ENCODE peak calls at places on chromosomes 12 and 14, in six cellular contexts. One of them, this sample, is unnamed.

GRCh38 chr12:93857917-93858513 is 180.8 kb downstream of the CRADD start:
- DNase-seq in RWPE1: no peak
- DNase-seq in mesendoderm: no peak
- DNase-seq in CD4-positive, CD25-positive, alpha-beta regulatory T cell: no peak
- DNase-seq in dorsolateral prefrontal cortex: no peak
- DNase-seq in tibial artery: no peak
- DNase-seq in this sample: no peak

GRCh38 chr14:68306934-68307758 is 485.7 kb downstream of the ZFP36L1 start:
- DNase-seq in mesendoderm: no peak
- DNase-seq in dorsolateral prefrontal cortex: no peak
- DNase-seq in RWPE1: no peak
- DNase-seq in CD4-positive, CD25-positive, alpha-beta regulatory T cell: no peak
- DNase-seq in tibial artery: no peak
- DNase-seq in this sample: no peak

GRCh38 chr14:68695326-68695768 is 97.5 kb downstream of the ZFP36L1 start:
- DNase-seq in CD4-positive, CD25-positive, alpha-beta regulatory T cell: no peak
- DNase-seq in tibial artery: peak
- DNase-seq in dorsolateral prefrontal cortex: no peak
- DNase-seq in RWPE1: peak
- DNase-seq in mesendoderm: no peak
- DNase-seq in this sample: no peak

GRCh38 chr12:8544295-8544694 is 3.6 kb upstream of the CLEC4E start:
- DNase-seq in CD4-positive, CD25-positive, alpha-beta regulatory T cell: peak
- DNase-seq in mesendoderm: peak
- DNase-seq in dorsolateral prefrontal cortex: peak
- DNase-seq in tibial artery: peak
- DNase-seq in RWPE1: peak
- DNase-seq in this sample: peak

GRCh38 chr12:57233357-57234232 is 4.1 kb downstream of the SHMT2 start:
- DNase-seq in dorsolateral prefrontal cortex: no peak
- DNase-seq in tibial artery: no peak
- DNase-seq in mesendoderm: no peak
- DNase-seq in CD4-positive, CD25-positive, alpha-beta regulatory T cell: no peak
- DNase-seq in RWPE1: no peak
- DNase-seq in this sample: no peak

GRCh38 chr14:61376314-61376713 is 54.9 kb downstream of the PRKCH start:
- DNase-seq in dorsolateral prefrontal cortex: no peak
- DNase-seq in RWPE1: no peak
- DNase-seq in CD4-positive, CD25-positive, alpha-beta regulatory T cell: no peak
- DNase-seq in tibial artery: no peak
- DNase-seq in mesendoderm: no peak
- DNase-seq in this sample: no peak

GRCh38 chr14:20413785-20414117 is 450 bp upstream of the TEP1 start:
- DNase-seq in dorsolateral prefrontal cortex: no peak
- DNase-seq in tibial artery: no peak
- DNase-seq in CD4-positive, CD25-positive, alpha-beta regulatory T cell: no peak
- DNase-seq in RWPE1: peak
- DNase-seq in mesendoderm: peak
- DNase-seq in this sample: no peak

GRCh38 chr12:94535614-94535932 is 75.9 kb upstream of the CEP83 start:
- DNase-seq in tibial artery: no peak
- DNase-seq in dorsolateral prefrontal cortex: no peak
- DNase-seq in RWPE1: no peak
- DNase-seq in mesendoderm: no peak
- DNase-seq in CD4-positive, CD25-positive, alpha-beta regulatory T cell: no peak
- DNase-seq in this sample: no peak

GRCh38 chr12:117685115-117685926 is 283.5 kb downstream of the KSR2 start:
- DNase-seq in mesendoderm: peak
- DNase-seq in tibial artery: peak
- DNase-seq in RWPE1: peak
- DNase-seq in CD4-positive, CD25-positive, alpha-beta regulatory T cell: no peak
- DNase-seq in dorsolateral prefrontal cortex: no peak
- DNase-seq in this sample: no peak

GRCh38 chr14:83260751-83261150 is 1727.1 kb upstream of the SEL1L start:
- DNase-seq in mesendoderm: no peak
- DNase-seq in RWPE1: no peak
- DNase-seq in CD4-positive, CD25-positive, alpha-beta regulatory T cell: no peak
- DNase-seq in tibial artery: no peak
- DNase-seq in dorsolateral prefrontal cortex: no peak
- DNase-seq in this sample: no peak

GRCh38 chr14:24843999-24844398 is 205.9 kb downstream of the STXBP6 start:
- DNase-seq in tibial artery: no peak
- DNase-seq in mesendoderm: no peak
- DNase-seq in CD4-positive, CD25-positive, alpha-beta regulatory T cell: no peak
- DNase-seq in RWPE1: no peak
- DNase-seq in dorsolateral prefrontal cortex: no peak
- DNase-seq in this sample: no peak

GRCh38 chr14:38964630-38965029 is 138.4 kb downstream of the SEC23A start:
- DNase-seq in tibial artery: no peak
- DNase-seq in mesendoderm: peak
- DNase-seq in CD4-positive, CD25-positive, alpha-beta regulatory T cell: no peak
- DNase-seq in RWPE1: no peak
- DNase-seq in dorsolateral prefrontal cortex: no peak
- DNase-seq in this sample: no peak

GRCh38 chr14:30610719-30611388 is 11.3 kb upstream of the SCFD1 start:
- DNase-seq in RWPE1: peak
- DNase-seq in mesendoderm: peak
- DNase-seq in tibial artery: no peak
- DNase-seq in dorsolateral prefrontal cortex: no peak
- DNase-seq in CD4-positive, CD25-positive, alpha-beta regulatory T cell: no peak
- DNase-seq in this sample: peak

GRCh38 chr12:45615268-45615667 is 114.2 kb upstream of the ARID2 start:
- DNase-seq in mesendoderm: no peak
- DNase-seq in dorsolateral prefrontal cortex: no peak
- DNase-seq in CD4-positive, CD25-positive, alpha-beta regulatory T cell: no peak
- DNase-seq in RWPE1: peak
- DNase-seq in tibial artery: no peak
- DNase-seq in this sample: no peak

GRCh38 chr14:24481622-24482324 is 26.3 kb downstream of the CMA1 start:
- DNase-seq in dorsolateral prefrontal cortex: no peak
- DNase-seq in RWPE1: peak
- DNase-seq in CD4-positive, CD25-positive, alpha-beta regulatory T cell: peak
- DNase-seq in tibial artery: no peak
- DNase-seq in mesendoderm: peak
- DNase-seq in this sample: no peak

GRCh38 chr12:127539499-127539898 is 727.5 kb upstream of the TMEM132C start:
- DNase-seq in RWPE1: no peak
- DNase-seq in tibial artery: no peak
- DNase-seq in CD4-positive, CD25-positive, alpha-beta regulatory T cell: no peak
- DNase-seq in mesendoderm: no peak
- DNase-seq in dorsolateral prefrontal cortex: no peak
- DNase-seq in this sample: no peak

GRCh38 chr12:87827638-87828264 is 201.4 kb downstream of the C12orf50 start:
- DNase-seq in mesendoderm: peak
- DNase-seq in RWPE1: peak
- DNase-seq in dorsolateral prefrontal cortex: no peak
- DNase-seq in tibial artery: no peak
- DNase-seq in CD4-positive, CD25-positive, alpha-beta regulatory T cell: no peak
- DNase-seq in this sample: no peak

GRCh38 chr12:84497819-84498218 is 414.8 kb downstream of the SLC6A15 start:
- DNase-seq in dorsolateral prefrontal cortex: no peak
- DNase-seq in CD4-positive, CD25-positive, alpha-beta regulatory T cell: no peak
- DNase-seq in tibial artery: no peak
- DNase-seq in mesendoderm: peak
- DNase-seq in RWPE1: no peak
- DNase-seq in this sample: no peak

GRCh38 chr12:123491056-123491455 is 33.1 kb downstream of the SNRNP35 start:
- DNase-seq in dorsolateral prefrontal cortex: no peak
- DNase-seq in CD4-positive, CD25-positive, alpha-beta regulatory T cell: no peak
- DNase-seq in RWPE1: no peak
- DNase-seq in mesendoderm: no peak
- DNase-seq in tibial artery: no peak
- DNase-seq in this sample: no peak

GRCh38 chr12:123490089-123490488 is 32.1 kb downstream of the SNRNP35 start:
- DNase-seq in CD4-positive, CD25-positive, alpha-beta regulatory T cell: no peak
- DNase-seq in RWPE1: no peak
- DNase-seq in tibial artery: no peak
- DNase-seq in mesendoderm: no peak
- DNase-seq in dorsolateral prefrontal cortex: no peak
- DNase-seq in this sample: no peak

GRCh38 chr12:123489580-123489979 is 31.6 kb downstream of the SNRNP35 start:
- DNase-seq in CD4-positive, CD25-positive, alpha-beta regulatory T cell: no peak
- DNase-seq in tibial artery: no peak
- DNase-seq in mesendoderm: no peak
- DNase-seq in dorsolateral prefrontal cortex: no peak
- DNase-seq in RWPE1: no peak
- DNase-seq in this sample: no peak

GRCh38 chr12:123492290-123492689 is 34.4 kb downstream of the SNRNP35 start:
- DNase-seq in mesendoderm: no peak
- DNase-seq in dorsolateral prefrontal cortex: no peak
- DNase-seq in RWPE1: no peak
- DNase-seq in tibial artery: no peak
- DNase-seq in CD4-positive, CD25-positive, alpha-beta regulatory T cell: no peak
- DNase-seq in this sample: no peak

GRCh38 chr12:123491481-123491880 is 33.5 kb downstream of the SNRNP35 start:
- DNase-seq in RWPE1: no peak
- DNase-seq in tibial artery: no peak
- DNase-seq in dorsolateral prefrontal cortex: no peak
- DNase-seq in mesendoderm: no peak
- DNase-seq in CD4-positive, CD25-positive, alpha-beta regulatory T cell: no peak
- DNase-seq in this sample: no peak
- H3K27ac ChIP-seq in RWPE1: peak
- H3K27ac ChIP-seq in tibial artery: no peak
- H3K27ac ChIP-seq in dorsolateral prefrontal cortex: peak
- H3K27ac ChIP-seq in mesendoderm: no peak
- H3K27ac ChIP-seq in CD4-positive, CD25-positive, alpha-beta regulatory T cell: no peak
- H3K27ac ChIP-seq in this sample: peak

GRCh38 chr12:5172886-5173285 is 129.2 kb downstream of the KCNA5 start:
- DNase-seq in mesendoderm: no peak
- DNase-seq in tibial artery: no peak
- DNase-seq in RWPE1: no peak
- DNase-seq in CD4-positive, CD25-positive, alpha-beta regulatory T cell: no peak
- DNase-seq in dorsolateral prefrontal cortex: no peak
- DNase-seq in this sample: no peak
- H3K27ac ChIP-seq in mesendoderm: no peak
- H3K27ac ChIP-seq in tibial artery: no peak
- H3K27ac ChIP-seq in RWPE1: no peak
- H3K27ac ChIP-seq in CD4-positive, CD25-positive, alpha-beta regulatory T cell: no peak
- H3K27ac ChIP-seq in dorsolateral prefrontal cortex: no peak
- H3K27ac ChIP-seq in this sample: no peak

DNA sequence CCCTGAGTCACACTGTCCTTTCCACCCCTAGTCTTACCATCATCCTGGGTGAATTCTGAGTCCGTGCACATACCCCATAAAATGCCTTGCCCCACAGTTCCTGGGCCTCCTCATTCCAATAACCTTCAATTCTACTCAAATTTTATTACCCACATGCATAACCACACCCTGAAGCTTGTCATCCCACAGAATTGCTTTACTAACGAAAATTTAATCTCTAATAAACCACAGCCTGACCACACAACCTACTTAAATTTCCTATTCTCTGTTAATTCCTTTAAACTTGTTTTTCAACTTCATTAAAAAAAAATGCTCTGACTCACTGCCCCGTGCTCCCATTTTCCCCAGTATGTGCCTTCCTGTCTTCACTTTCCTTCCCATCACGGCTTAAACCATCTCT is 205.9 kb downstream of the PHLDA1 start:
- DNase-seq in tibial artery: no peak
- DNase-seq in dorsolateral prefrontal cortex: no peak
- DNase-seq in RWPE1: peak
- DNase-seq in mesendoderm: no peak
- DNase-seq in CD4-positive, CD25-positive, alpha-beta regulatory T cell: no peak
- DNase-seq in this sample: no peak
- H3K27ac ChIP-seq in tibial artery: no peak
- H3K27ac ChIP-seq in dorsolateral prefrontal cortex: no peak
- H3K27ac ChIP-seq in RWPE1: no peak
- H3K27ac ChIP-seq in mesendoderm: no peak
- H3K27ac ChIP-seq in CD4-positive, CD25-positive, alpha-beta regulatory T cell: no peak
- H3K27ac ChIP-seq in this sample: no peak

GRCh38 chr12:39240144-39240486 is 202.8 kb downstream of the KIF21A start:
- DNase-seq in CD4-positive, CD25-positive, alpha-beta regulatory T cell: no peak
- DNase-seq in tibial artery: no peak
- DNase-seq in dorsolateral prefrontal cortex: no peak
- DNase-seq in mesendoderm: peak
- DNase-seq in RWPE1: no peak
- DNase-seq in this sample: no peak

GRCh38 chr12:39235990-39236767 is 206.7 kb downstream of the KIF21A start:
- DNase-seq in mesendoderm: no peak
- DNase-seq in CD4-positive, CD25-positive, alpha-beta regulatory T cell: no peak
- DNase-seq in dorsolateral prefrontal cortex: no peak
- DNase-seq in tibial artery: no peak
- DNase-seq in RWPE1: peak
- DNase-seq in this sample: no peak

GRCh38 chr12:39240573-39240972 is 202.3 kb downstream of the KIF21A start:
- DNase-seq in dorsolateral prefrontal cortex: no peak
- DNase-seq in RWPE1: no peak
- DNase-seq in mesendoderm: peak
- DNase-seq in CD4-positive, CD25-positive, alpha-beta regulatory T cell: no peak
- DNase-seq in tibial artery: no peak
- DNase-seq in this sample: no peak

GRCh38 chr12:39236994-39237393 is 205.9 kb downstream of the KIF21A start:
- DNase-seq in mesendoderm: no peak
- DNase-seq in dorsolateral prefrontal cortex: no peak
- DNase-seq in CD4-positive, CD25-positive, alpha-beta regulatory T cell: no peak
- DNase-seq in RWPE1: peak
- DNase-seq in tibial artery: no peak
- DNase-seq in this sample: no peak

DNA sequence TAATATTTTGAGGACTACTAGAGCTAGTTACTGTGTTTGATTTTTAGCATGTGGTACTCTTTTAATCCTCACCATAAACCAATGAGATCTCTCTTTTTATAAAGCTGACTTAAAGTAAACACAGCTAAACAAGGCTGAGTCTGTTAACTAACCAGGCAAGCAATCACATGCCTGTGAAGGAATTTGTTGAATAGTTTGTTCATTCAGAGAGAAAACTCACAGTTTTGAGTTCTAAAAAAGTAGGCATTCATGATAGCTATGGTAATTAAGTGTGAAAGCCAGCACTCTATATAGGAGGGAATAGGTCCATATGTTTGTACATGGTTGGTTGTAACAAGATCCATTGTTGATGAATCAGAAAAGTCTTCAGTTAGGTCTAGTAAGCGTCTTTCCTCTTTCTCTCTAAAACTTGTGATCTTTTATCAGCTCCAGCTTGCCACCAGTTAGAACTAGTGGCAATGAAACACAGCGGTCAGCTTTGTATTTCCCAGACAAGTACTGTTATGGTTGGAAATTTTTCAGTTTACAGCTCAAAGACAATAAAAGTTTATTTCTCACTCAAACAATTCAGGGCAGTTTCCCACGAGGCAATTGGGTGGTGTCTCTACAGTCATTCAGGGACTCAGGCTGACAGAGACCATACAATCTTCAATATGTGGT is 203.3 kb downstream of the KIF21A start:
- DNase-seq in tibial artery: no peak
- DNase-seq in RWPE1: peak
- DNase-seq in mesendoderm: peak
- DNase-seq in CD4-positive, CD25-positive, alpha-beta regulatory T cell: no peak
- DNase-seq in dorsolateral prefrontal cortex: no peak
- DNase-seq in this sample: no peak
- H3K27ac ChIP-seq in tibial artery: no peak
- H3K27ac ChIP-seq in RWPE1: no peak
- H3K27ac ChIP-seq in mesendoderm: no peak
- H3K27ac ChIP-seq in CD4-positive, CD25-positive, alpha-beta regulatory T cell: no peak
- H3K27ac ChIP-seq in dorsolateral prefrontal cortex: no peak
- H3K27ac ChIP-seq in this sample: no peak

GRCh38 chr12:121966959-121967358 is 48.6 kb downstream of the CFAP251 start:
- DNase-seq in tibial artery: no peak
- DNase-seq in RWPE1: no peak
- DNase-seq in CD4-positive, CD25-positive, alpha-beta regulatory T cell: no peak
- DNase-seq in dorsolateral prefrontal cortex: no peak
- DNase-seq in mesendoderm: no peak
- DNase-seq in this sample: no peak
- H3K27ac ChIP-seq in tibial artery: no peak
- H3K27ac ChIP-seq in RWPE1: no peak
- H3K27ac ChIP-seq in CD4-positive, CD25-positive, alpha-beta regulatory T cell: no peak
- H3K27ac ChIP-seq in dorsolateral prefrontal cortex: no peak
- H3K27ac ChIP-seq in mesendoderm: no peak
- H3K27ac ChIP-seq in this sample: no peak

GRCh38 chr14:53613404-53614253 is 343.0 kb downstream of the BMP4 start:
- DNase-seq in RWPE1: peak
- DNase-seq in CD4-positive, CD25-positive, alpha-beta regulatory T cell: no peak
- DNase-seq in tibial artery: no peak
- DNase-seq in dorsolateral prefrontal cortex: no peak
- DNase-seq in mesendoderm: peak
- DNase-seq in this sample: no peak
- H3K27ac ChIP-seq in RWPE1: no peak
- H3K27ac ChIP-seq in CD4-positive, CD25-positive, alpha-beta regulatory T cell: no peak
- H3K27ac ChIP-seq in tibial artery: no peak
- H3K27ac ChIP-seq in dorsolateral prefrontal cortex: no peak
- H3K27ac ChIP-seq in mesendoderm: no peak
- H3K27ac ChIP-seq in this sample: no peak

This sample was measured in substantia nigra.